ENCODE peak calls at places on chromosomes 1 and 21, in ten cellular contexts. H is fibroblast of lung, B is osteoblast, P is IMR-90, S is HFF-Myc, I is adrenal gland, X is B cell, N is tibial artery, A is coronary artery, J is psoas muscle. L is an unnamed sample.

GRCh38 chr21:34574984-34575529 is 39.9 kb downstream of the RCAN1 start:
- DNase-seq in P (no peak), B (no peak), A (no peak), S (no peak), H (no peak), J (no peak), I (no peak), N (no peak), X (no peak), L (no peak)

GRCh38 chr1:52927219-52928082 is at the start of gene SCP2:
- DNase-seq in A (peak; percentile 91), I (peak; percentile 88), X (peak; percentile 68), P (peak; percentile 56), S (no peak), B (peak; percentile 97), J (peak; percentile 89), H (peak; percentile 68), N (peak; percentile 83), L (no peak)

GRCh38 chr1:48898894-48899293 is 122.2 kb upstream of the BEND5 start:
- DNase-seq in B (no peak), H (no peak), N (no peak), P (no peak), J (no peak), I (no peak), S (no peak), X (no peak), A (no peak), L (no peak)

GRCh38 chr1:107196973-107197562 is 56.2 kb downstream of the NTNG1 start:
- DNase-seq in H (peak; percentile 32), I (no peak), B (no peak), A (no peak), X (peak; percentile 54), P (peak; percentile 3), N (no peak), J (no peak), S (peak; percentile 12), L (no peak)

GRCh38 chr1:176188604-176189003 is 18.5 kb downstream of the COP1 start:
- DNase-seq in P (no peak), N (no peak), J (no peak), A (no peak), H (no peak), S (no peak), I (no peak), B (no peak), X (no peak), L (no peak)

GRCh38 chr1:165068716-165069115 is 287.8 kb downstream of the LMX1A start:
- DNase-seq in S (no peak), N (no peak), X (no peak), H (peak; percentile 8), B (no peak), A (no peak), J (no peak), I (no peak), P (no peak), L (no peak)

GRCh38 chr1:36911631-36912364 is 122.5 kb downstream of the GRIK3 start:
- DNase-seq in X (no peak), S (no peak), B (no peak), N (no peak), P (no peak), J (no peak), H (no peak), A (no peak), I (no peak), L (no peak)

GRCh38 chr1:237205400-237206064 is 163.5 kb downstream of the RYR2 start:
- DNase-seq in N (peak; percentile 49), J (peak; percentile 44), B (no peak), P (peak; percentile 16), X (no peak), S (no peak), A (no peak), H (peak; percentile 75), I (no peak), L (no peak)

GRCh38 chr1:233700338-233700737 is 86.4 kb downstream of the KCNK1 start:
- DNase-seq in N (no peak), S (no peak), J (no peak), H (no peak), X (no peak), P (no peak), B (no peak), I (no peak), A (no peak), L (no peak)

GRCh38 chr1:221418346-221418745 is 323.5 kb downstream of the DUSP10 start:
- DNase-seq in J (no peak), I (no peak), S (no peak), P (peak; percentile 64), N (no peak), X (no peak), A (no peak), B (peak; percentile 26), H (no peak), L (no peak)

GRCh38 chr1:54967372-54967771 is 13.1 kb upstream of the TMEM61 start:
- DNase-seq in B (no peak), S (no peak), P (no peak), I (no peak), X (no peak), N (no peak), H (no peak), J (no peak), A (peak; percentile 54), L (no peak)

GRCh38 chr1:115507256-115507589 is 134.5 kb upstream of the VANGL1 start:
- DNase-seq in X (no peak), H (peak; percentile 64), A (no peak), S (no peak), J (no peak), P (peak; percentile 63), B (peak; percentile 34), I (no peak), N (no peak), L (peak; percentile 23)
- TF ChIP-seq CTCF in X (no peak), H (peak; percentile 45), A (no peak), S (peak; percentile 68), J (peak; percentile 34), P (peak; percentile 57), B (peak; percentile 69), I (no peak), N (no peak), L (peak; percentile 60)

DNA sequence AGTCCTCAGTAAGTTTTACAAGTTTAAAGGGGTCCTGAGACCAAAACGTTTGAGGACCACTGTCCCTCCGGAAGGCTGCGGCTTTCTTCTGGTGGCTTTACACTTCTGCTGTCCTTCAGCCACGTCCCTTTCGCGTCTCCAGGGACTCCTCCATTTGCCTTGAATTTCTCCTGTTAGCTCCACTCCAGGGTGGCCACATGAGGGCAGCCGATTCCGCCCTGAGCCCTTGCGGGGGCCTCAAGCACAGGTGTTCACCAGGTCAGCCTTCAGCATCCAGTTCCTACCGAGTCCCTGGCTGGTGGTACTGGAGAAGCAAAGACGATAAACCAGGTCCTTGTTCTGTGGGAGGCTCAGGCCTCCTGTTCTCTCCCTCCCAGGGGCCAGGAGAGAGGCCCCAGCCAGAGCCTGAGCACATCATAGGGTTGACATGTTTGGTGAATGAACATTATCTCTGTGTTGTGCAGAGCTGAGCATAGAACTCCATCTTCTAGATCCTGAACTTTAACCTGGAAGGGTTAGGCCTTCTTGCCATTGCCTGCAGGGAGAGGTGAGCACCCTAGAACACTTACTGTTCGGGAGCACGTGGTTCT is 27.4 kb upstream of the COQ8A start:
- DNase-seq in X (peak; percentile 45), S (no peak), J (peak; percentile 56), N (no peak), A (peak; percentile 73), I (peak; percentile 85), B (no peak), H (peak; percentile 22), P (peak; percentile 6), L (no peak)
- TF ChIP-seq CTCF in X (peak; percentile 42), S (peak; percentile 40), J (peak; percentile 78), N (peak; percentile 42), A (no peak), I (peak; percentile 70), B (peak; percentile 57), H (peak; percentile 32), P (peak; percentile 39), L (peak; percentile 20)

GRCh38 chr1:70143052-70143659 is 62.2 kb downstream of the LRRC40 start:
- DNase-seq in S (peak; percentile 20), A (no peak), B (no peak), H (peak; percentile 76), J (no peak), I (no peak), N (no peak), P (peak; percentile 75), X (no peak), L (peak; percentile 20)
- TF ChIP-seq CTCF in S (peak; percentile 25), A (no peak), B (peak; percentile 65), H (peak; percentile 44), J (peak; percentile 36), I (no peak), N (no peak), P (peak; percentile 55), X (no peak), L (peak; percentile 54)

GRCh38 chr1:68372487-68372886 is 77.3 kb downstream of the RPE65 start:
- DNase-seq in X (no peak), P (no peak), A (no peak), S (no peak), J (no peak), N (no peak), H (no peak), I (no peak), B (no peak), L (no peak)
- TF ChIP-seq CTCF in X (no peak), P (no peak), A (no peak), S (no peak), J (no peak), N (no peak), H (no peak), I (no peak), B (no peak), L (no peak)

L was measured in AG09319.